ENCODE peak calls at places on chromosomes 12 and 14, in six cellular contexts. M is H9, Y is neuronal stem cell, D is GM23248, K is A549, I is fibroblast of lung. W is an unnamed sample.

GRCh38 chr14:65179918-65180724 is 77.8 kb upstream of the MAX start:
- DNase-seq in M (no peak), Y (no peak), D (peak), K (peak), I (peak), W (peak)

GRCh38 chr14:23379331-23380196 is 2.7 kb downstream of the CMTM5 start:
- DNase-seq in M (peak), Y (peak), D (peak), K (peak), I (peak), W (peak)

GRCh38 chr14:57085801-57086200 is 182.9 kb downstream of the EXOC5 start:
- DNase-seq in M (no peak), Y (no peak), D (no peak), K (no peak), I (no peak), W (peak)

GRCh38 chr14:64187331-64187730 is 106.8 kb downstream of the ESR2 start:
- DNase-seq in M (no peak), Y (no peak), D (peak), K (no peak), I (no peak), W (no peak)

GRCh38 chr12:52442600-52443061 is 8.5 kb upstream of the KRT75 start:
- DNase-seq in M (peak), Y (no peak), D (peak), K (peak), I (peak), W (peak)

GRCh38 chr12:108619369-108620160 is 14.1 kb downstream of the SELPLG start:
- DNase-seq in M (no peak), Y (no peak), D (no peak), K (no peak), I (no peak), W (no peak)

GRCh38 chr12:89230376-89231101 is 121.8 kb downstream of the DUSP6 start:
- DNase-seq in M (no peak), Y (no peak), D (peak), K (no peak), I (no peak), W (peak)

GRCh38 chr12:77625441-77625840 is 205.3 kb upstream of the NAV3 start:
- DNase-seq in M (no peak), Y (no peak), D (peak), K (no peak), I (peak), W (peak)

GRCh38 chr14:34665785-34666425 is 36.0 kb upstream of the SNX6 start:
- DNase-seq in M (no peak), Y (no peak), D (peak), K (peak), I (peak), W (peak)

GRCh38 chr12:105024926-105025325 is 38.8 kb downstream of the NOPCHAP1 start:
- DNase-seq in M (no peak), Y (no peak), D (no peak), K (no peak), I (no peak), W (no peak)

DNA sequence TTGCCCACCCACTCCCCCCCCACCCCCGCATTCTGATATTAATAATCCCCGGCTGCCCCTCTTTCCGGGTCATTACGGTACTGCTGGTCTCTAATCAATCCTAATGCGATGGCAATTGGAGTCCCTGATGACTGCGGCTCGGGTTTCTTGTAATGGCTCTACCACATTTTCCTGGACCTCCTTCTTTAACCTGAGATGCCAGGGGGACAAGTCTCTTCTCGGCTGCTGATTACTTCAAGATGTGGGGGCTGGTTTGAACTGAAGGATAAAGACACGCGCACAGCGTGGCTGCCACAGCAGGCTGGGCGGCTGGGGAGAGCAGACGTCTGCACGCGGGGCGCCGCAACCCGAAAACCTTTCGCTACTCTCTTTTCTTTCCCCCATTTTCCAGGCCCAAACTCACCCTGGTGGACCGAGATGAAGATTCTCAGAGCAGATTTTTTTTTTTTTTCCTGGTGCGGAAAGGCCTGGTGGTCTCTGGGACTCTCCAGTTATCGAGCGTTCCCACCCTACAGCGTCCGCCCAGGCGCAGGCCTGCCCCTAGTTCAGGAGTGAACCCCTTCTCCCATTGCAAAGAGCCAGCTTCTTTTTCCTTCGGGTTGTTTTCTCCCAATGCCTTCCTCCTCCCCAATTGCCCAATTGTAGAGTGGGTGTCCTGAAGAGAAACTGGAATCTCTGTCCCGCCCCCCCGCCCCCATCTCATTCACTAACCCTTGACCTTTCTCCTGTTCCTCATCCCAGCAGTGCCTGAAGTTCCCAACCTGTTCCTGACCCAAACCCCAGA is 6.0 kb upstream of the SIX1 start:
- DNase-seq in M (peak), Y (peak), D (no peak), K (no peak), I (no peak), W (no peak)
- H3K4me2 ChIP-seq in M (peak), Y (peak), D (no peak), K (no peak), I (no peak), W (no peak)

DNA sequence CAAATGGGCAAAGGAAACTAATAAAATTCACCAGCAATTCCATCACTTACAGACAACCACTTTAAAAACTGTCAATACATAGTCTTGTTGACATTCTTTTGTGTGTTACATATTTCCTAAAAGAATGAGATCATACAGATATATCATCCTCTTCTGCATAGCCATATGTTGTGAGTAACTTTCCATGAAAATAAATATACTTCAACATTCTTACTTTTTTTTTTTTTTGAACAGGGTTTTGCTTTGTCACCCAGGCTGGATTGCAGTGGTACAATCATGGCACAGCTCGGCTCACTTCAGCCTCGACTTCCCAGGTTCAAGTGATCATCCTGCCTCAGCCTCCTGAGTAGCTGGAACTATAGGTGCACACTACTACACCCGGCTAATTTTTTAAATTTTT is 20.9 kb downstream of the ZC2HC1C start:
- DNase-seq in M (no peak), Y (no peak), D (peak), K (no peak), I (no peak), W (no peak)
- H3K4me2 ChIP-seq in M (no peak), Y (no peak), D (no peak), K (no peak), I (no peak), W (no peak)

GRCh38 chr12:112980491-112981158 is 2.3 kb downstream of the OAS2 start:
- DNase-seq in M (no peak), Y (no peak), D (no peak), K (no peak), I (no peak), W (no peak)

GRCh38 chr12:112978163-112979081 is at the start of gene OAS2:
- DNase-seq in M (no peak), Y (no peak), D (peak), K (no peak), I (peak), W (peak)

GRCh38 chr12:112977139-112977538 is 1.2 kb upstream of the OAS2 start:
- DNase-seq in M (no peak), Y (no peak), D (no peak), K (no peak), I (no peak), W (no peak)

GRCh38 chr12:112977641-112978040 is 678 bp upstream of the OAS2 start:
- DNase-seq in M (no peak), Y (no peak), D (peak), K (no peak), I (no peak), W (no peak)

DNA sequence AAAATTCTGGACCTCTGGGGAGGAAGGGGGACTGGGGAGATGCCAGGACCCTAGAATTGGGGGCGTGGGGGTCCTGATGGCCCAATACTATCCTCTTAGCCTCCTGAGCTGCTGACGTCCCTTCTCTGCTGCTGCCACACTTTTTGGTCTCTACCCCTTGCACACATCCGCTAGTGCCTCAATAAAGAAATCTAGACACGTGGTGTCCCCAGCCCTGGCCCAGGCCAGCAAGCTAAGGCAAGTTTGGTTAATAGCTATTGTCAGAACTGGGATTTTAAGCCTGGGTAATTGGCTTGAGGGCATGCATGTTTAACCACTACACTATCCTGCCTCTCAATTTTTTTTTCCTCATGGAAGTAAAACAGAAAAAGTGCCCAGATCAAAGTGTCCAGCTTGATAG is 962 bp downstream of the OAS2 start:
- DNase-seq in M (no peak), Y (no peak), D (no peak), K (no peak), I (no peak), W (peak)
- H3K4me2 ChIP-seq in M (no peak), Y (no peak), D (no peak), K (no peak), I (no peak), W (no peak)

GRCh38 chr14:93788307-93788556 is at the start of gene PRIMA1:
- DNase-seq in M (no peak), Y (peak), D (no peak), K (no peak), I (no peak), W (no peak)
- H3K4me2 ChIP-seq in M (peak), Y (peak), D (no peak), K (peak), I (no peak), W (peak)

DNA sequence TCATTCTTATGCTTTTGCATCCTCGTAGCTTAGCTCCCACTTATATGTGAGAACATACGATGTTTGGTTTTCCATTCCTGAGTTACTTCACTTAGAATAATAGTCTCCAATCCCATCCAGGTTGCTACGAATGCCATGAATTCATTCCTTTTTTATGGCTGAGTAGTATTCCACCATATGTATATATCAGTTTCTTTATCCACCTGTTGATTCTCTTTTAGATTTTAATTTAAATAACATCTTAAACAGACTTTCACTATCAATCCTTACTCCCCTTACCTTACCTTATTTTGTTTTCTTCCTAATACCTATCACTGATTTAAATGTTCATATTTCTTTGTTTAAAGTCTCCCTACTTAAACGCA is 488 bp upstream of the FBXW8 start:
- DNase-seq in M (no peak), Y (no peak), D (no peak), K (no peak), I (no peak), W (no peak)
- H3K4me2 ChIP-seq in M (peak), Y (no peak), D (peak), K (peak), I (peak), W (peak)

W was measured in mammary epithelial cell.